ENCODE peak calls at places on chromosomes 7 and 10, in nine cellular contexts. One of them, this sample, is unnamed. For H3K4me1, the result is how much of the 10 kb centered on the place peaks cover.

GRCh38 chr10:133278577-133279265 is 2.1 kb upstream of the ADAM8 start:
- DNase-seq in body of pancreas: peak
- DNase-seq in testis: peak
- DNase-seq in stomach: peak
- DNase-seq in A549: no peak
- DNase-seq in tibial nerve: no peak
- DNase-seq in Peyer's patch: peak
- DNase-seq in breast epithelium: no peak
- DNase-seq in IMR-90: peak
- DNase-seq in this sample: no peak

GRCh38 chr10:73591935-73592699 is 975 bp upstream of the USP54 start:
- DNase-seq in body of pancreas: peak
- DNase-seq in testis: peak
- DNase-seq in stomach: peak
- DNase-seq in A549: peak
- DNase-seq in tibial nerve: peak
- DNase-seq in Peyer's patch: peak
- DNase-seq in breast epithelium: no peak
- DNase-seq in IMR-90: no peak
- DNase-seq in this sample: peak

GRCh38 chr10:70274643-70275042 is 9.2 kb downstream of the NPFFR1 start:
- DNase-seq in body of pancreas: peak
- DNase-seq in testis: peak
- DNase-seq in stomach: no peak
- DNase-seq in A549: no peak
- DNase-seq in tibial nerve: peak
- DNase-seq in Peyer's patch: no peak
- DNase-seq in breast epithelium: no peak
- DNase-seq in IMR-90: peak
- DNase-seq in this sample: peak

GRCh38 chr10:132926070-132926469 is 16.3 kb downstream of the CFAP46 start:
- DNase-seq in body of pancreas: no peak
- DNase-seq in testis: no peak
- DNase-seq in stomach: no peak
- DNase-seq in A549: no peak
- DNase-seq in tibial nerve: no peak
- DNase-seq in Peyer's patch: no peak
- DNase-seq in breast epithelium: no peak
- DNase-seq in IMR-90: no peak
- DNase-seq in this sample: no peak

GRCh38 chr10:75201793-75202307 is 8.7 kb upstream of the VDAC2 start:
- DNase-seq in body of pancreas: no peak
- DNase-seq in testis: no peak
- DNase-seq in stomach: peak
- DNase-seq in A549: peak
- DNase-seq in tibial nerve: no peak
- DNase-seq in Peyer's patch: no peak
- DNase-seq in breast epithelium: no peak
- DNase-seq in IMR-90: no peak
- DNase-seq in this sample: no peak

GRCh38 chr7:121151663-121152344 is 163.3 kb downstream of the CPED1 start:
- DNase-seq in body of pancreas: peak
- DNase-seq in testis: no peak
- DNase-seq in stomach: no peak
- DNase-seq in A549: no peak
- DNase-seq in tibial nerve: no peak
- DNase-seq in Peyer's patch: no peak
- DNase-seq in breast epithelium: no peak
- DNase-seq in IMR-90: no peak
- DNase-seq in this sample: no peak

GRCh38 chr7:68439897-68440296 is 1158.4 kb upstream of the AUTS2 start:
- DNase-seq in body of pancreas: no peak
- DNase-seq in testis: no peak
- DNase-seq in stomach: no peak
- DNase-seq in A549: no peak
- DNase-seq in tibial nerve: no peak
- DNase-seq in Peyer's patch: no peak
- DNase-seq in breast epithelium: no peak
- DNase-seq in IMR-90: no peak
- DNase-seq in this sample: no peak

GRCh38 chr7:156616269-156617202 is 24.0 kb upstream of the RNF32 start:
- DNase-seq in body of pancreas: no peak
- DNase-seq in testis: no peak
- DNase-seq in stomach: no peak
- DNase-seq in A549: no peak
- DNase-seq in tibial nerve: no peak
- DNase-seq in Peyer's patch: no peak
- DNase-seq in breast epithelium: no peak
- DNase-seq in IMR-90: peak
- DNase-seq in this sample: no peak

GRCh38 chr7:36207451-36208291 is 54.6 kb downstream of the EEPD1 start:
- DNase-seq in body of pancreas: peak
- DNase-seq in testis: peak
- DNase-seq in stomach: peak
- DNase-seq in A549: peak
- DNase-seq in tibial nerve: peak
- DNase-seq in Peyer's patch: no peak
- DNase-seq in breast epithelium: no peak
- DNase-seq in IMR-90: peak
- DNase-seq in this sample: no peak

GRCh38 chr7:14321947-14322346 is 332.5 kb upstream of the ETV1 start:
- DNase-seq in body of pancreas: peak
- DNase-seq in testis: no peak
- DNase-seq in stomach: peak
- DNase-seq in A549: no peak
- DNase-seq in tibial nerve: no peak
- DNase-seq in Peyer's patch: no peak
- DNase-seq in breast epithelium: no peak
- DNase-seq in IMR-90: no peak
- DNase-seq in this sample: no peak

GRCh38 chr10:127153166-127153565 is 43.2 kb downstream of the INSYN2A start:
- DNase-seq in body of pancreas: no peak
- DNase-seq in testis: no peak
- DNase-seq in stomach: no peak
- DNase-seq in A549: no peak
- DNase-seq in tibial nerve: no peak
- DNase-seq in Peyer's patch: no peak
- DNase-seq in breast epithelium: no peak
- DNase-seq in IMR-90: peak
- DNase-seq in this sample: no peak

DNA sequence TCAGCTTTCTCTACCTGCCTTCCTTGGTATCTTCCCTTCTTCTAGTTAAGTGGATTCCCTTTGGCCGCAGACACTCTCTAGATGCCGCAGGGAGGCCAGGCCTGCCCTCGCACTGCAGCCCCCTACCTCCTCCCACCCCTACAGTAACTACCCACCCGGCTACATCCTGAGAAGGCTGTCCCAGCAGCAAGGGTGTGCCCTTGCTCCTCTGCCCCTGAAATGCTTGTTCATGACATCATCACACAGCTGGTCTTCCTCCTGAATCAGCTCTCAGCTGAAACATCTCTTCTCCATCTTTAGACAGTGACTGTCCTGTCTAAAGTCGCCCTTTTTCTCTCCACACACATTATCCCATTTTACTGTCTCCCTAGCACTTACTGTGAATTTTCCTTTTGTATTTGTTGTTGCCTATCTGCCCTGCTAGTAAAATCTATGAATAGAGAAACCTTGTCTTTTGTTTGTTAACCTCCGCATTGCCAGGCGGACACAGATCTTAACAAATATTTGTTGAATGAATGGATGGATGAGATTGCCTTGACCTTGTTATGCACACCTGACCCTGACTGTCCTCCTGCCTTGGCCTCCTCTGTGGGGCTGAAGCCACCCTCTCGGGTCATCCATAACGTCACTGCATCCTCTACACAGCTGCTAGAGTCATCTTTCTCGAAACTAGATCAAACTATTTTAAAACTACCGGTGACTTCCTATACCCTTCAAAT is 108.9 kb upstream of the GATA3 start:
- DNase-seq in body of pancreas: no peak
- DNase-seq in testis: no peak
- DNase-seq in stomach: no peak
- DNase-seq in A549: peak
- DNase-seq in tibial nerve: no peak
- DNase-seq in Peyer's patch: no peak
- DNase-seq in breast epithelium: no peak
- DNase-seq in IMR-90: peak
- DNase-seq in this sample: no peak
- H3K4me1 ChIP-seq in body of pancreas: under half
- H3K4me1 ChIP-seq in testis: under half
- H3K4me1 ChIP-seq in stomach: under half
- H3K4me1 ChIP-seq in A549: under half
- H3K4me1 ChIP-seq in tibial nerve: under half
- H3K4me1 ChIP-seq in Peyer's patch: under half
- H3K4me1 ChIP-seq in breast epithelium: under half
- H3K4me1 ChIP-seq in IMR-90: under half
- H3K4me1 ChIP-seq in this sample: under half

GRCh38 chr7:76259124-76260086 is 43.1 kb upstream of the HSPB1 start:
- DNase-seq in body of pancreas: no peak
- DNase-seq in testis: no peak
- DNase-seq in stomach: no peak
- DNase-seq in A549: no peak
- DNase-seq in tibial nerve: no peak
- DNase-seq in Peyer's patch: no peak
- DNase-seq in breast epithelium: no peak
- DNase-seq in IMR-90: no peak
- DNase-seq in this sample: no peak

GRCh38 chr7:76260171-76260703 is 42.2 kb upstream of the HSPB1 start:
- DNase-seq in body of pancreas: peak
- DNase-seq in testis: peak
- DNase-seq in stomach: no peak
- DNase-seq in A549: peak
- DNase-seq in tibial nerve: no peak
- DNase-seq in Peyer's patch: no peak
- DNase-seq in breast epithelium: no peak
- DNase-seq in IMR-90: no peak
- DNase-seq in this sample: no peak

GRCh38 chr7:76261329-76261728 is 41.1 kb upstream of the HSPB1 start:
- DNase-seq in body of pancreas: no peak
- DNase-seq in testis: no peak
- DNase-seq in stomach: no peak
- DNase-seq in A549: no peak
- DNase-seq in tibial nerve: no peak
- DNase-seq in Peyer's patch: no peak
- DNase-seq in breast epithelium: no peak
- DNase-seq in IMR-90: no peak
- DNase-seq in this sample: no peak

GRCh38 chr7:76254781-76255180 is 47.7 kb upstream of the HSPB1 start:
- DNase-seq in body of pancreas: no peak
- DNase-seq in testis: no peak
- DNase-seq in stomach: no peak
- DNase-seq in A549: no peak
- DNase-seq in tibial nerve: no peak
- DNase-seq in Peyer's patch: no peak
- DNase-seq in breast epithelium: no peak
- DNase-seq in IMR-90: no peak
- DNase-seq in this sample: no peak

DNA sequence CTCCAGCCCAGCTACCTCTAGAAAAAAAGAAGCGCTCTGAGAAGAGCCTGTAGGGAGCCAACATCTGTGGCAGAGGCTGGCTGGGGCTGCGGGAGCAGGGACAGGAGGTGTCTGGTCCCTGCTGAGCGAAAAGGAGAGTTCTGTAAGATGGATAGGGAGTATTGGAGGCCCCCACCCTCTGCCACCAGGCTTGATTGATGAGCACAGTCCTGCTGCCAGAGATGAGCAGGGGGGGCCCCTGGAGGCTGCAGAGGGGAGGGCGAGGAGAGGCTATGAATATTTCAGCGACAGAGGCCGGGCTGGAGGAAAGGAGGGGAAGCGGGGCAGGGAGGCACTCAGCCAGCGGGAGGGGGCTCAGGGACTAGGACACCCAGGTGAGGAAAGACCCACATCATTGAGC is 44.5 kb upstream of the HSPB1 start:
- DNase-seq in body of pancreas: no peak
- DNase-seq in testis: no peak
- DNase-seq in stomach: no peak
- DNase-seq in A549: peak
- DNase-seq in tibial nerve: no peak
- DNase-seq in Peyer's patch: no peak
- DNase-seq in breast epithelium: no peak
- DNase-seq in IMR-90: no peak
- DNase-seq in this sample: no peak
- TF ChIP-seq CTCF in body of pancreas: no peak
- TF ChIP-seq CTCF in testis: no peak
- TF ChIP-seq CTCF in stomach: no peak
- TF ChIP-seq CTCF in A549: no peak
- TF ChIP-seq CTCF in tibial nerve: no peak
- TF ChIP-seq CTCF in Peyer's patch: no peak
- TF ChIP-seq CTCF in breast epithelium: no peak
- TF ChIP-seq CTCF in IMR-90: no peak
- TF ChIP-seq CTCF in this sample: no peak

GRCh38 chr7:4681922-4682620 is at the start of gene FOXK1:
- DNase-seq in body of pancreas: peak
- DNase-seq in testis: peak
- DNase-seq in stomach: peak
- DNase-seq in A549: peak
- DNase-seq in tibial nerve: peak
- DNase-seq in Peyer's patch: peak
- DNase-seq in breast epithelium: peak
- DNase-seq in IMR-90: peak
- DNase-seq in this sample: peak
- TF ChIP-seq POLR2A in body of pancreas: peak
- TF ChIP-seq POLR2A in testis: no peak
- TF ChIP-seq POLR2A in stomach: no peak
- TF ChIP-seq POLR2A in A549: peak
- TF ChIP-seq POLR2A in tibial nerve: peak
- TF ChIP-seq POLR2A in Peyer's patch: peak
- TF ChIP-seq POLR2A in breast epithelium: no peak
- TF ChIP-seq POLR2A in IMR-90: peak
- TF ChIP-seq POLR2A in this sample: peak

GRCh38 chr10:96585726-96586418 is 940 bp downstream of the TM9SF3 start:
- DNase-seq in body of pancreas: peak
- DNase-seq in testis: no peak
- DNase-seq in stomach: no peak
- DNase-seq in A549: no peak
- DNase-seq in tibial nerve: no peak
- DNase-seq in Peyer's patch: no peak
- DNase-seq in breast epithelium: no peak
- DNase-seq in IMR-90: peak
- DNase-seq in this sample: no peak

GRCh38 chr10:96586419-96587254 is at the start of gene TM9SF3:
- DNase-seq in body of pancreas: peak
- DNase-seq in testis: peak
- DNase-seq in stomach: peak
- DNase-seq in A549: peak
- DNase-seq in tibial nerve: peak
- DNase-seq in Peyer's patch: peak
- DNase-seq in breast epithelium: peak
- DNase-seq in IMR-90: peak
- DNase-seq in this sample: peak

GRCh38 chr10:96584474-96584873 is 2.3 kb downstream of the TM9SF3 start:
- DNase-seq in body of pancreas: no peak
- DNase-seq in testis: no peak
- DNase-seq in stomach: no peak
- DNase-seq in A549: no peak
- DNase-seq in tibial nerve: no peak
- DNase-seq in Peyer's patch: no peak
- DNase-seq in breast epithelium: no peak
- DNase-seq in IMR-90: no peak
- DNase-seq in this sample: no peak

GRCh38 chr10:96587255-96588059 is 645 bp upstream of the TM9SF3 start:
- DNase-seq in body of pancreas: peak
- DNase-seq in testis: peak
- DNase-seq in stomach: peak
- DNase-seq in A549: peak
- DNase-seq in tibial nerve: peak
- DNase-seq in Peyer's patch: peak
- DNase-seq in breast epithelium: no peak
- DNase-seq in IMR-90: peak
- DNase-seq in this sample: peak

GRCh38 chr10:96584035-96584434 is 2.8 kb downstream of the TM9SF3 start:
- DNase-seq in body of pancreas: no peak
- DNase-seq in testis: no peak
- DNase-seq in stomach: no peak
- DNase-seq in A549: no peak
- DNase-seq in tibial nerve: no peak
- DNase-seq in Peyer's patch: no peak
- DNase-seq in breast epithelium: no peak
- DNase-seq in IMR-90: no peak
- DNase-seq in this sample: no peak
- H3K4me1 ChIP-seq in body of pancreas: half or more
- H3K4me1 ChIP-seq in testis: half or more
- H3K4me1 ChIP-seq in stomach: half or more
- H3K4me1 ChIP-seq in A549: under half
- H3K4me1 ChIP-seq in tibial nerve: under half
- H3K4me1 ChIP-seq in Peyer's patch: under half
- H3K4me1 ChIP-seq in breast epithelium: under half
- H3K4me1 ChIP-seq in IMR-90: under half
- H3K4me1 ChIP-seq in this sample: under half

This sample was measured in uterus.